ENCODE peak calls at places on chromosomes 6 and 20, in four cellular contexts. Y is AG04450, S is foreskin fibroblast, M is mammary epithelial cell. V is an unnamed sample.
A peak's percentile ranks its signal among the peaks of the same experiment; 100 is the strongest.

GRCh38 chr6:137882225-137882961 is 15.3 kb downstream of the TNFAIP3 start:
- DNase-seq in M (peak; percentile 44), S (no peak), Y (no peak), V (no peak)

GRCh38 chr20:17910828-17911294 is 57.7 kb downstream of the SNX5 start:
- DNase-seq in S (peak; percentile 82), Y (peak; percentile 47), M (no peak), V (peak; percentile 25)

GRCh38 chr20:50237349-50237748 is 46.7 kb downstream of the CEBPB start:
- DNase-seq in S (no peak), M (peak; percentile 88), Y (no peak), V (no peak)

GRCh38 chr6:11008821-11009220 is 35.3 kb downstream of the ELOVL2 start:
- DNase-seq in M (no peak), S (no peak), Y (no peak), V (peak; percentile 11)

GRCh38 chr6:18115356-18115755 is 7.1 kb downstream of the NHLRC1 start:
- DNase-seq in S (no peak), Y (no peak), M (peak; percentile 79), V (peak; percentile 26)

GRCh38 chr20:63594043-63594561 is 20.1 kb upstream of the HELZ2 start:
- DNase-seq in S (peak; percentile 82), Y (no peak), M (no peak), V (peak; percentile 49)

GRCh38 chr20:20248620-20249200 is 119.2 kb upstream of the INSM1 start:
- DNase-seq in S (no peak), M (no peak), Y (no peak), V (no peak)

GRCh38 chr6:27551607-27552006 is 78.7 kb upstream of the ZNF184 start:
- DNase-seq in M (no peak), Y (no peak), S (no peak), V (no peak)

GRCh38 chr6:116513224-116513875 is 1.9 kb downstream of the CALHM5 start:
- DNase-seq in M (peak; percentile 70), S (no peak), Y (no peak), V (peak; percentile 81)

GRCh38 chr20:44781791-44782190 is 28.6 kb downstream of the RIMS4 start:
- DNase-seq in Y (no peak), M (no peak), S (no peak), V (peak; percentile 18)

GRCh38 chr20:44784688-44785087 is 25.7 kb downstream of the RIMS4 start:
- DNase-seq in Y (no peak), M (no peak), S (no peak), V (no peak)

GRCh38 chr20:44788706-44789456 is 21.5 kb downstream of the RIMS4 start:
- DNase-seq in Y (no peak), M (no peak), S (no peak), V (no peak)

GRCh38 chr20:44787299-44787698 is 23.0 kb downstream of the RIMS4 start:
- DNase-seq in S (no peak), M (no peak), Y (no peak), V (no peak)

GRCh38 chr20:44785768-44786167 is 24.6 kb downstream of the RIMS4 start:
- DNase-seq in M (peak; percentile 35), Y (no peak), S (no peak), V (peak; percentile 44)
- TF ChIP-seq CTCF in M (peak; percentile 39), Y (no peak), S (no peak), V (no peak)

GRCh38 chr6:26420607-26421235 is 18.6 kb downstream of the BTN3A1 start:
- DNase-seq in M (peak; percentile 9), Y (no peak), S (no peak), V (peak; percentile 30)
- TF ChIP-seq CTCF in M (peak; percentile 44), Y (peak; percentile 48), S (peak; percentile 35), V (peak; percentile 59)

GRCh38 chr6:98834060-98835031 is at the start of gene POU3F2:
- DNase-seq in M (peak; percentile 56), S (peak; percentile 68), Y (peak; percentile 34), V (peak; percentile 48)

GRCh38 chr6:98835149-98836024 is 1.0 kb downstream of the POU3F2 start:
- DNase-seq in Y (no peak), M (no peak), S (no peak), V (no peak)

GRCh38 chr6:98832282-98833100 is 1.9 kb upstream of the POU3F2 start:
- DNase-seq in Y (peak; percentile 24), M (peak; percentile 76), S (peak; percentile 68), V (peak; percentile 81)

GRCh38 chr6:98831057-98832031 is 3.0 kb upstream of the POU3F2 start:
- DNase-seq in M (no peak), S (no peak), Y (no peak), V (no peak)

DNA sequence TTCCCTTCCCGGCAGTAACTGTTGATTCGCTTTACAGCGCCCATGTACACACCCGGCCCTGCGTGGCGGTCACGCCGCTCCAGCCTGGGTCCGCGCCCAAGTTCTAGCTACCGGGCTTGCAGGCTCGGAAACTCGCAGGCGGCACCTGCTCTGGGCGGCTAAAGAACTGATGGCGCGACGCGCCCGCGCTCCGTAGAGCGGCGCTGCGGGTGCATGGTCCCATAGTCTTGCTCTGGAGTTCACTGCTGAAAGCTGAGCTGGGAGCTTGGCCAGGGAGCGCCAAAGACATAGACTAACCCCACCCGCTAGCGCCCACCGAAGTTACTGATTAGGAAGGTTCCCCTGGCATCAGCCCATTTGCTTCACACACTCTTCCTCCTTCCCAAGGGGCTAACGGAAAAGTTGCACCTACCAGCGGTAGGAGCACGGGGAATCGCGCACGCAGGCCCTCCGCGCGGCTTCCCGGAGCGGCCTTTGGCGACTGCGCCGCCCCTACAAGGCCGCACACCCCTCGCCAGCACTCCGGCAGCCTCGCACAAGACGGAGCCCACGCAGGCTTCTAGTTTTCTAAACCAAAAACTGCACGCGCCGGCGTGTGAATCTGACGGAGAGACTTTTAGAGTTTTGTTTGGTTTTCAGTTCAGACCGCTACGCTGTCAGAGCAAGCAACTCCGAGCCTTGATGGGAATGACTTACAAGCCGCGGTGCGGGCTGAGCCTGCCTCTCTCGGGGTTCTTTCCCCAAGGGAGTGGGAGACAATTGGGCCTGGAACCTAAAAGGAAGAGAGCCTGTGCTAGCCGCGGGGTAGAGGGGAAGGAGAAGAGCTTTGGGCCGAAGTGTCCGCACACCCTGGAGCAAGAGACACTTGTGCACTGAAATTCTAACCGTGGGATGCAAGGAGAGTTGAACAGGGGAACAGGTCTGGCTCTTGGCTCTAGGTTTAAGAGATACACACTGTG is 994 bp upstream of the POU3F2 start:
- DNase-seq in M (no peak), Y (no peak), S (no peak), V (no peak)
- TF ChIP-seq CTCF in M (no peak), Y (no peak), S (no peak), V (no peak)

GRCh38 chr6:110341671-110342304 is 16.4 kb downstream of the METTL24 start:
- DNase-seq in Y (no peak), S (no peak), M (no peak), V (no peak)
- TF ChIP-seq CTCF in Y (peak; percentile 58), S (peak; percentile 47), M (peak; percentile 12), V (peak; percentile 8)

GRCh38 chr20:61953789-61954125 is 111.9 kb downstream of the TAF4 start:
- DNase-seq in M (no peak), Y (no peak), S (no peak), V (no peak)
- TF ChIP-seq CTCF in M (no peak), Y (no peak), S (no peak), V (no peak)

DNA sequence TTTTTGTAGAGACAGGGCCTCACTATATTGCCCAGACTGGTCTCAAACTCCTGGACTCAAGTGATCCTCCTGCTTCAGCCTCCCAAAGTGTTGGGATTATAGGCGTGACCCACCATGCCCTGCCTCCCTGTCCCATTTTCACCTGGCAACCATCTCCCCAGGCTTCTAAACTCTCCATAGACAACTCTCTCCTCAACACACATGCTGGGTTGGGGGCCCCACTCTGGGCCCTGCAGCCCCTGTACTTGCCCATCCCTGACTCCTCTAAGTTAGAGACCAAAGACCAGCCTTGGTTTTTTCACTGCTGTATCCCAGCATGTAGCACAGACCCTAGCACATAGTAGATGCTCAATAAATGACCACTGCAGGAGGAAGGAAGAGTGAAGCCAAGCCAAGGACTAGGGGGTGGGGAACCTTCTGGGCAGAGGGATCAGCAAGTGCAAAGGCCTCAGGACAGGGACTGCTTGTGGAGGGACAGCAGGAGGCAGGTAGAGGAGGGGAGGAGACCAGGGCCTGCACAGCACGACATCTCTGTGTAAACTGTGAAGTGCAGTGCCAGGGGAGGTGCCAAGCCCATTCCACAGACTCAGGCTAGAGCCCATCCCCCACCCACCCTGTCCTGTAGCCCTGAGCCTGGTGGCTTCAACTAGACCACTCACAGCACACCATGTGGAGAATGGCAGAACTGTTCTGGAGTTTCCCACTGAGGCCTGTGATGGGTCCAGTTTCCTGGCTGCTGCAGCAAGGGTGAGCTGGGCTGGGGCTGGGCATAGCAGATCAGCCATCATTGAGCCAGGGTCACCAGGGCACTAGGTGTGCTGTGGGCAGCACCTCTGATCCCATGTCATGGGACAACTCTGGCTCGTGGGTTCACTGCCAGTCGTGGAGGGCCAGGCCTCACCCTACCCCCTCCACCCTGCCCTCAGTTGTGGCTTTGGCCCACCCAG is 3.4 kb upstream of the SRC start:
- DNase-seq in S (no peak), M (no peak), Y (no peak), V (no peak)
- TF ChIP-seq CTCF in S (no peak), M (no peak), Y (peak; percentile 18), V (peak; percentile 19)

DNA sequence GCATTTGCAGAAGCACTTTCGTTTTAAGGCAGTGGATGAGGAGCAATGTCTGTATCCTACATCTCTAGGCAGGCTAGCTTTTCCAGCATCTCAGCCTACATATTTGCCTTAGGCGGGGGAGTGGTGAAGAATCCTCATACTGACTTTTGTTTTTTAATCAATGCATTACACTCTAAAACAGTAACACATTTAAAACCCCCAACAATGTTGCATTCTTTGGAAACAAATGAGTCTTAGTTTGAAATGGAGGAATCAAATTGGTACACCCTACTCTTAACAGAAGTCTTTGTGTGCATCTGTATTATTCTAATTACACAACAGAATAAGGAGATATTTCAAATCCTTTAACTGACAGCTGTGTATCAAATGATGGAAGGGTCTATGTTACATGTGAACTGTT is 9.0 kb downstream of the NKAIN2 start:
- DNase-seq in S (no peak), M (no peak), Y (no peak), V (no peak)
- TF ChIP-seq CTCF in S (no peak), M (no peak), Y (no peak), V (no peak)

GRCh38 chr6:64729522-64729921 is 977.5 kb downstream of the EYS start:
- DNase-seq in M (no peak), S (no peak), Y (no peak), V (no peak)

GRCh38 chr6:64737418-64737817 is 969.6 kb downstream of the EYS start:
- DNase-seq in Y (no peak), M (no peak), S (no peak), V (no peak)

GRCh38 chr6:64736421-64736950 is 970.5 kb downstream of the EYS start:
- DNase-seq in M (no peak), S (no peak), Y (no peak), V (no peak)

GRCh38 chr6:64733433-64733832 is 973.6 kb downstream of the EYS start:
- DNase-seq in M (no peak), S (no peak), Y (no peak), V (no peak)

GRCh38 chr6:64732888-64733287 is 974.1 kb downstream of the EYS start:
- DNase-seq in S (no peak), Y (no peak), M (peak; percentile 8), V (peak; percentile 12)
- TF ChIP-seq CTCF in S (no peak), Y (no peak), M (peak; percentile 44), V (peak; percentile 3)

GRCh38 chr6:100775667-100776066 is 105.5 kb downstream of the ASCC3 start:
- DNase-seq in M (no peak), Y (no peak), S (no peak), V (peak; percentile 17)
- TF ChIP-seq CTCF in M (peak; percentile 24), Y (peak; percentile 14), S (peak; percentile 11), V (no peak)

V was measured in bronchial epithelial cell.